ENCODE peak calls at places on chromosomes 7 and 10, in nine cellular contexts. A is AG10803, Y is cardiac muscle cell, K is dorsolateral prefrontal cortex, P is keratinocyte, O is GM13976, J is HFFc6, S is Panc1, X is PC-3. Q is an unnamed sample.

GRCh38 chr10:30782543-30783461 is 153.2 kb upstream of the LYZL2 start:
- DNase-seq in A (peak; percentile 76), Y (no peak), K (no peak), P (no peak), O (peak; percentile 50), J (no peak), S (no peak), X (peak; percentile 19), Q (peak; percentile 63)

GRCh38 chr7:64574481-64575159 is 11.7 kb upstream of the ZNF680 start:
- DNase-seq in A (peak; percentile 21), Y (peak; percentile 17), K (peak; percentile 63), P (no peak), O (no peak), J (no peak), S (peak; percentile 55), X (no peak), Q (peak; percentile 61)

GRCh38 chr7:36651404-36651803 is 72.9 kb downstream of the AOAH start:
- DNase-seq in A (peak; percentile 73), Y (no peak), K (no peak), P (no peak), O (no peak), J (peak; percentile 0), S (no peak), X (peak; percentile 66), Q (peak; percentile 67)

GRCh38 chr10:2899246-2899645 is 168.1 kb upstream of the PFKP start:
- DNase-seq in A (no peak), Y (no peak), K (no peak), P (no peak), O (no peak), J (no peak), S (no peak), X (no peak), Q (no peak)

GRCh38 chr7:13904689-13905088 is 84.8 kb downstream of the ETV1 start:
- DNase-seq in A (peak; percentile 95), Y (no peak), K (no peak), P (no peak), O (no peak), J (peak; percentile 70), S (no peak), X (no peak), Q (peak; percentile 95)

GRCh38 chr10:11893749-11894278 is 70.7 kb downstream of the PROSER2 start:
- DNase-seq in A (no peak), Y (no peak), K (no peak), P (no peak), O (no peak), J (no peak), S (no peak), X (no peak), Q (no peak)

GRCh38 chr7:1720325-1720724 is 50.2 kb downstream of the ELFN1 start:
- DNase-seq in A (no peak), Y (no peak), K (peak; percentile 36), P (no peak), O (no peak), J (no peak), S (no peak), X (no peak), Q (no peak)

GRCh38 chr7:25839084-25839769 is 312.8 kb upstream of the NFE2L3 start:
- DNase-seq in A (no peak), Y (no peak), K (no peak), P (no peak), O (no peak), J (no peak), S (no peak), X (peak; percentile 22), Q (no peak)

GRCh38 chr10:97724341-97724941 is 10.9 kb downstream of the MARVELD1 start:
- DNase-seq in A (peak; percentile 62), Y (no peak), K (no peak), P (no peak), O (no peak), J (peak; percentile 59), S (no peak), X (no peak), Q (no peak)

GRCh38 chr10:132363921-132364593 is 32.1 kb downstream of the LRRC27 start:
- DNase-seq in A (peak; percentile 16), Y (peak; percentile 21), K (no peak), P (no peak), O (peak; percentile 83), J (no peak), S (no peak), X (peak; percentile 28), Q (peak; percentile 71)

GRCh38 chr10:13891542-13892431 is 305.0 kb downstream of the PRPF18 start:
- DNase-seq in A (peak; percentile 23), Y (peak; percentile 73), K (no peak), P (no peak), O (peak; percentile 75), J (no peak), S (no peak), X (peak; percentile 25), Q (no peak)

GRCh38 chr7:29349362-29349761 is 154.8 kb downstream of the CHN2 start:
- DNase-seq in A (no peak), Y (no peak), K (no peak), P (no peak), O (no peak), J (no peak), S (no peak), X (peak; percentile 51), Q (no peak)

GRCh38 chr10:43869669-43870322 is 221.1 kb upstream of the ZNF32 start:
- DNase-seq in A (no peak), Y (no peak), K (no peak), P (no peak), O (no peak), J (no peak), S (no peak), X (no peak), Q (no peak)

DNA sequence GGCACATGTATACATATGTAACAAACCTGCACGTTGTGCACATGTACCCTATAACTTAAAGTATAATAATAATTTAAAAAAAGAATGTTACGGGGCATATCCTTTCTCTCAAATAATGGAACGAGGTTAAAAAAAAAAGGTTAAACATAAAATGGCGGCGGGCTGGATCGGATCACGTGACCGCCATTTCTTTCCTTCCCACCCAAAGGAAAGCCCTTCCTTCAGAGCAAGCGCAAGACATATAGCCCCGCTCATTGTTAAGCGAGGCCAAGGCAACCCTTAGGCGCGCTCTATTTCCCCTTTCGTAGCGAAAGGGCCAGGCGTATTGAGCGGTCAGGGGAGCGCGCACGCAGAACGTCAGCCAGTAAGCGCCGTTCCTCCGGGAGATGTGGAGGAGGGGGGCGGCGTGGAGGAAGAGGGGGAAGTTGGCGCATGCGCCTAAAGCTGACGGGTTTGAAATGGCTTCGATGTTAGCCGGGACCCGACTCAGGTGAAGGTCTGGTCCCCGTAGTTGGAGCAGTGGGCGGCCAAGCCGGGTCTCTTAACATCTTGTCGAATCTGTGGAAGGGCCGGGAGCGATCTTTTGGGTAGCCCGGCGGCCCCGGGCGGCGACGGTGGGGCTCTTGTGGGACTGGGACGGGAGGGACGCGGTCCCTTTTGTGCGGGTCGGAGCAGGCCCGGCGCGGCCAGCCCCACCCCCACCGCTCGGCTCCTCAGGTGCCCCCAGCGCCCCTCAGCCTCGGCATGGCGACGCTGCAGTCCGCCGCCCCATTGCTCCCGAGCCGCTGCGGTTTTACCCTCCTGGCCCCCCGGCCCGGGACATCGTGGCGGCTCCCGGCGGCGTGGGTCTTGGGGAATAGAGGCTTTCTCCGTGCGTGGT is at the start of gene CCAR1:
- DNase-seq in A (peak; percentile 99), Y (peak; percentile 99), K (peak; percentile 93), P (peak; percentile 85), O (peak; percentile 97), J (peak; percentile 98), S (peak; percentile 94), X (peak; percentile 99), Q (peak; percentile 97)
- TF ChIP-seq CTCF in A (no peak), Y (no peak), K (no peak), P (no peak), O (no peak), J (no peak), S (no peak), X (no peak), Q (no peak)

GRCh38 chr10:84743483-84743882 is 415.1 kb downstream of the CCSER2 start:
- DNase-seq in A (no peak), Y (peak; percentile 35), K (no peak), P (no peak), O (no peak), J (no peak), S (no peak), X (peak; percentile 37), Q (no peak)
- TF ChIP-seq CTCF in A (no peak), Y (no peak), K (no peak), P (peak; percentile 50), O (no peak), J (peak; percentile 45), S (peak; percentile 62), X (peak; percentile 67), Q (peak; percentile 41)

DNA sequence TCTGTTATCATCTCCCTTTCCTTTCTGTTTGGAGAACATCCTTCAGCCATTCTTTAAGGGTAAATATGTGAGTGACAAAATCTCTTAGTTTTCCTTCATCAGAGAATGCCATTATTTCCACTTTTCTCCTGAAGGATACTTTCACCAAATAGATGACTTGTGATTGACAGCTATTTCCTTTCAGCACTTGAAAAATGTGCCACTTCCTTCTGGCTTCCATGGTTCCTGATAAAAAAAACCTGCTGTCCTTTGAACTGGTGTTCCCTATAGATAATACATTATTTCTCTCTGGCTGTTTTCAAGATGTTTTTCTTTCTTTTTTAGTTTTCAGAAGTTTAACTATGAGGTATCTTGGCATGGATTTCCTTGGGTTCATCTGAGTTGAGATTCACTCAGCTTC is 79.7 kb downstream of the TBXAS1 start:
- DNase-seq in A (no peak), Y (no peak), K (no peak), P (no peak), O (no peak), J (no peak), S (no peak), X (no peak), Q (no peak)
- TF ChIP-seq CTCF in A (no peak), Y (no peak), K (no peak), P (no peak), O (no peak), J (no peak), S (no peak), X (no peak), Q (no peak)

DNA sequence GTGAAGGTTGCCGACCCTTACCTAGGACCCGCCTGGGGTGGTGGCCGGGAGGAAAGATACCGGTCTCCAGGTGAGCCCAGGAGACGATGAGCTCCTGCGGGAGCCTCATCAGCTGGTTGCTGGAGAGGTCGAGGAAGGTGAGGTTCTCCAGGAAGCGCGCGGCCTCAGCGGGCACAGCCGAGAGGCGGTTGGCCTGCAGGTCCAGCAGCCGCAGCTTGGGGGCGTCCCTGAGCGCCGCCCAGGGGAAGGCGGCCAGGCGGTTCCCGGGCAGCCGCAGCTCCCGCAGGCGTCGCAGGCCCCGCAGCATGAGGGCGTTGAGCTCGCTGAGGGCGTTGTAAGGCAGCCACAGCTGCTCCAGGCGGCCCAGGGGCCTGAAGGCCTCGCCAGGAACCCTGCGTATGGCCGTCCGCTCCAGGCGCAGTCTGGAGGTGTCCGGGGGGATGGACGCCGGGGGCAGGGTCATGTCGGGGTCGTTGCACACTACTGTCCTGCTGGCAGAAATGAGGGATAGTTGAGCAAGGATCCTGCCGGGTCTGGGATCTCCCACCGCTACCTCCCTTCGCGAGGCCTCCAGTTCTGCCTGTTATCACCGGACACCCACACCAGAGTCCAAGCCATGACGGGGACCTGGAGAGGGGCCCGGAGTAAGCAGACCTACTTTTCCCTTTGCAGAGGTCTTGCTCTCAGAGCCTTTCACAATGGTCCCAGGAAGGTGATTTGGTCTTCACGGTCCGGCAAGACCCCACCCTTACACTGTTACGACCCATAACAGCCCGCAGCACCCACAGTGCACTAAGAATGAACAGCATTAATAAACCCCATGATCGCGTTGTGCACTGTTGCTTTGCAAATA is 3.9 kb downstream of the LRIT1 start:
- DNase-seq in A (no peak), Y (peak; percentile 3), K (no peak), P (no peak), O (no peak), J (no peak), S (no peak), X (no peak), Q (no peak)
- TF ChIP-seq CTCF in A (no peak), Y (peak; percentile 17), K (no peak), P (peak; percentile 15), O (no peak), J (peak; percentile 22), S (peak; percentile 53), X (no peak), Q (no peak)